ENCODE peak calls at places on chromosomes 11 and 22, in eight cellular contexts. One of them, this sample, is unnamed.

GRCh38 chr11:285894-286220 is 3.1 kb upstream of the PGGHG start:
- DNase-seq in mucosa of descending colon: no peak
- DNase-seq in ascending aorta: no peak
- DNase-seq in PC-3: no peak
- DNase-seq in IMR-90: no peak
- DNase-seq in body of pancreas: no peak
- DNase-seq in HCT116: no peak
- DNase-seq in left ventricle myocardium inferior: no peak
- DNase-seq in this sample: no peak

GRCh38 chr11:46597155-46597554 is 3.3 kb upstream of the AMBRA1 start:
- DNase-seq in mucosa of descending colon: peak; percentile 25
- DNase-seq in ascending aorta: no peak
- DNase-seq in PC-3: no peak
- DNase-seq in IMR-90: no peak
- DNase-seq in body of pancreas: no peak
- DNase-seq in HCT116: no peak
- DNase-seq in left ventricle myocardium inferior: no peak
- DNase-seq in this sample: no peak

GRCh38 chr11:62141111-62142042 is 17.6 kb downstream of the INCENP start:
- DNase-seq in mucosa of descending colon: no peak
- DNase-seq in ascending aorta: no peak
- DNase-seq in PC-3: no peak
- DNase-seq in IMR-90: no peak
- DNase-seq in body of pancreas: no peak
- DNase-seq in HCT116: no peak
- DNase-seq in left ventricle myocardium inferior: no peak
- DNase-seq in this sample: no peak

GRCh38 chr11:47418454-47419259 is 7.6 kb downstream of the PSMC3 start:
- DNase-seq in mucosa of descending colon: no peak
- DNase-seq in ascending aorta: no peak
- DNase-seq in PC-3: no peak
- DNase-seq in IMR-90: no peak
- DNase-seq in body of pancreas: no peak
- DNase-seq in HCT116: no peak
- DNase-seq in left ventricle myocardium inferior: no peak
- DNase-seq in this sample: no peak

GRCh38 chr11:117913736-117914397 is 15.3 kb downstream of the TMPRSS13 start:
- DNase-seq in mucosa of descending colon: no peak
- DNase-seq in ascending aorta: peak; percentile 19
- DNase-seq in PC-3: no peak
- DNase-seq in IMR-90: no peak
- DNase-seq in body of pancreas: no peak
- DNase-seq in HCT116: no peak
- DNase-seq in left ventricle myocardium inferior: no peak
- DNase-seq in this sample: no peak

GRCh38 chr11:115939726-115940421 is 435.7 kb upstream of the CADM1 start:
- DNase-seq in mucosa of descending colon: no peak
- DNase-seq in ascending aorta: no peak
- DNase-seq in PC-3: no peak
- DNase-seq in IMR-90: no peak
- DNase-seq in body of pancreas: no peak
- DNase-seq in HCT116: no peak
- DNase-seq in left ventricle myocardium inferior: no peak
- DNase-seq in this sample: no peak

GRCh38 chr11:118263694-118264567 is at the start of gene MPZL2:
- DNase-seq in mucosa of descending colon: peak; percentile 82
- DNase-seq in ascending aorta: no peak
- DNase-seq in PC-3: peak; percentile 95
- DNase-seq in IMR-90: no peak
- DNase-seq in body of pancreas: peak; percentile 86
- DNase-seq in HCT116: peak; percentile 65
- DNase-seq in left ventricle myocardium inferior: peak; percentile 20
- DNase-seq in this sample: no peak

GRCh38 chr11:61626580-61627380 is 45.9 kb upstream of the SYT7 start:
- DNase-seq in mucosa of descending colon: peak; percentile 83
- DNase-seq in ascending aorta: no peak
- DNase-seq in PC-3: peak; percentile 98
- DNase-seq in IMR-90: peak; percentile 36
- DNase-seq in body of pancreas: peak; percentile 96
- DNase-seq in HCT116: no peak
- DNase-seq in left ventricle myocardium inferior: peak; percentile 50
- DNase-seq in this sample: no peak

GRCh38 chr11:2758751-2759150 is 59.0 kb upstream of the KCNQ1OT1 start:
- DNase-seq in mucosa of descending colon: no peak
- DNase-seq in ascending aorta: peak; percentile 40
- DNase-seq in PC-3: no peak
- DNase-seq in IMR-90: no peak
- DNase-seq in body of pancreas: peak; percentile 0
- DNase-seq in HCT116: no peak
- DNase-seq in left ventricle myocardium inferior: no peak
- DNase-seq in this sample: no peak

GRCh38 chr22:23834830-23835772 is 3.7 kb downstream of the DERL3 start:
- DNase-seq in mucosa of descending colon: no peak
- DNase-seq in ascending aorta: peak; percentile 65
- DNase-seq in PC-3: no peak
- DNase-seq in IMR-90: no peak
- DNase-seq in body of pancreas: peak; percentile 80
- DNase-seq in HCT116: no peak
- DNase-seq in left ventricle myocardium inferior: peak; percentile 80
- DNase-seq in this sample: no peak

GRCh38 chr11:19073454-19074415 is 13.2 kb upstream of the MRGPRX2 start:
- DNase-seq in mucosa of descending colon: no peak
- DNase-seq in ascending aorta: no peak
- DNase-seq in PC-3: no peak
- DNase-seq in IMR-90: no peak
- DNase-seq in body of pancreas: no peak
- DNase-seq in HCT116: no peak
- DNase-seq in left ventricle myocardium inferior: no peak
- DNase-seq in this sample: no peak

GRCh38 chr22:39643311-39644083 is 72.9 kb downstream of the CACNA1I start:
- DNase-seq in mucosa of descending colon: no peak
- DNase-seq in ascending aorta: no peak
- DNase-seq in PC-3: no peak
- DNase-seq in IMR-90: peak; percentile 46
- DNase-seq in body of pancreas: no peak
- DNase-seq in HCT116: no peak
- DNase-seq in left ventricle myocardium inferior: no peak
- DNase-seq in this sample: no peak

GRCh38 chr22:39090426-39091064 is 6.5 kb upstream of the APOBEC3H start:
- DNase-seq in mucosa of descending colon: peak; percentile 33
- DNase-seq in ascending aorta: peak; percentile 71
- DNase-seq in PC-3: peak; percentile 96
- DNase-seq in IMR-90: no peak
- DNase-seq in body of pancreas: peak; percentile 16
- DNase-seq in HCT116: no peak
- DNase-seq in left ventricle myocardium inferior: no peak
- DNase-seq in this sample: no peak

GRCh38 chr11:8811571-8811970 is 99.4 kb upstream of the AKIP1 start:
- DNase-seq in mucosa of descending colon: no peak
- DNase-seq in ascending aorta: no peak
- DNase-seq in PC-3: no peak
- DNase-seq in IMR-90: peak; percentile 72
- DNase-seq in body of pancreas: no peak
- DNase-seq in HCT116: no peak
- DNase-seq in left ventricle myocardium inferior: no peak
- DNase-seq in this sample: no peak

GRCh38 chr11:132068556-132068955 is 698.1 kb downstream of the NTM start:
- DNase-seq in mucosa of descending colon: no peak
- DNase-seq in ascending aorta: no peak
- DNase-seq in PC-3: no peak
- DNase-seq in IMR-90: no peak
- DNase-seq in body of pancreas: no peak
- DNase-seq in HCT116: no peak
- DNase-seq in left ventricle myocardium inferior: no peak
- DNase-seq in this sample: no peak

GRCh38 chr11:94183886-94184264 is 55.2 kb downstream of the PANX1 start:
- DNase-seq in mucosa of descending colon: peak; percentile 75
- DNase-seq in ascending aorta: peak; percentile 72
- DNase-seq in PC-3: peak; percentile 89
- DNase-seq in IMR-90: peak; percentile 67
- DNase-seq in body of pancreas: peak; percentile 80
- DNase-seq in HCT116: peak; percentile 49
- DNase-seq in left ventricle myocardium inferior: peak; percentile 64
- DNase-seq in this sample: no peak

GRCh38 chr11:100550910-100551309 is 136.2 kb upstream of the ARHGAP42 start:
- DNase-seq in mucosa of descending colon: no peak
- DNase-seq in ascending aorta: no peak
- DNase-seq in PC-3: no peak
- DNase-seq in IMR-90: no peak
- DNase-seq in body of pancreas: no peak
- DNase-seq in HCT116: no peak
- DNase-seq in left ventricle myocardium inferior: no peak
- DNase-seq in this sample: no peak

GRCh38 chr22:47174671-47175111 is 412.2 kb downstream of the TBC1D22A start:
- DNase-seq in mucosa of descending colon: no peak
- DNase-seq in ascending aorta: peak; percentile 51
- DNase-seq in PC-3: no peak
- DNase-seq in IMR-90: no peak
- DNase-seq in body of pancreas: peak; percentile 9
- DNase-seq in HCT116: no peak
- DNase-seq in left ventricle myocardium inferior: no peak
- DNase-seq in this sample: no peak

GRCh38 chr22:45045219-45045618 is 35.4 kb upstream of the PHF21B start:
- DNase-seq in mucosa of descending colon: no peak
- DNase-seq in ascending aorta: no peak
- DNase-seq in PC-3: no peak
- DNase-seq in IMR-90: no peak
- DNase-seq in body of pancreas: no peak
- DNase-seq in HCT116: no peak
- DNase-seq in left ventricle myocardium inferior: no peak
- DNase-seq in this sample: no peak

GRCh38 chr11:13238879-13239514 is 38.6 kb upstream of the BMAL1 start:
- DNase-seq in mucosa of descending colon: peak; percentile 77
- DNase-seq in ascending aorta: no peak
- DNase-seq in PC-3: peak; percentile 70
- DNase-seq in IMR-90: peak; percentile 41
- DNase-seq in body of pancreas: peak; percentile 56
- DNase-seq in HCT116: peak; percentile 57
- DNase-seq in left ventricle myocardium inferior: peak; percentile 22
- DNase-seq in this sample: no peak

GRCh38 chr22:22746963-22747933 is 102.8 kb downstream of the GGTLC2 start:
- DNase-seq in mucosa of descending colon: no peak
- DNase-seq in ascending aorta: no peak
- DNase-seq in PC-3: no peak
- DNase-seq in IMR-90: no peak
- DNase-seq in body of pancreas: no peak
- DNase-seq in HCT116: no peak
- DNase-seq in left ventricle myocardium inferior: no peak
- DNase-seq in this sample: no peak

GRCh38 chr22:33438273-33438672 is 380.1 kb upstream of the SYN3 start:
- DNase-seq in mucosa of descending colon: no peak
- DNase-seq in ascending aorta: no peak
- DNase-seq in PC-3: peak; percentile 45
- DNase-seq in IMR-90: peak; percentile 89
- DNase-seq in body of pancreas: no peak
- DNase-seq in HCT116: no peak
- DNase-seq in left ventricle myocardium inferior: no peak
- DNase-seq in this sample: no peak

GRCh38 chr11:12118940-12119339 is 8.6 kb downstream of the MICAL2 start:
- DNase-seq in mucosa of descending colon: no peak
- DNase-seq in ascending aorta: no peak
- DNase-seq in PC-3: no peak
- DNase-seq in IMR-90: peak; percentile 46
- DNase-seq in body of pancreas: no peak
- DNase-seq in HCT116: no peak
- DNase-seq in left ventricle myocardium inferior: no peak
- DNase-seq in this sample: no peak
- TF ChIP-seq CTCF in mucosa of descending colon: no peak
- TF ChIP-seq CTCF in ascending aorta: no peak
- TF ChIP-seq CTCF in PC-3: no peak
- TF ChIP-seq CTCF in IMR-90: peak; percentile 23
- TF ChIP-seq CTCF in body of pancreas: no peak
- TF ChIP-seq CTCF in HCT116: no peak
- TF ChIP-seq CTCF in left ventricle myocardium inferior: peak; percentile 15
- TF ChIP-seq CTCF in this sample: no peak

DNA sequence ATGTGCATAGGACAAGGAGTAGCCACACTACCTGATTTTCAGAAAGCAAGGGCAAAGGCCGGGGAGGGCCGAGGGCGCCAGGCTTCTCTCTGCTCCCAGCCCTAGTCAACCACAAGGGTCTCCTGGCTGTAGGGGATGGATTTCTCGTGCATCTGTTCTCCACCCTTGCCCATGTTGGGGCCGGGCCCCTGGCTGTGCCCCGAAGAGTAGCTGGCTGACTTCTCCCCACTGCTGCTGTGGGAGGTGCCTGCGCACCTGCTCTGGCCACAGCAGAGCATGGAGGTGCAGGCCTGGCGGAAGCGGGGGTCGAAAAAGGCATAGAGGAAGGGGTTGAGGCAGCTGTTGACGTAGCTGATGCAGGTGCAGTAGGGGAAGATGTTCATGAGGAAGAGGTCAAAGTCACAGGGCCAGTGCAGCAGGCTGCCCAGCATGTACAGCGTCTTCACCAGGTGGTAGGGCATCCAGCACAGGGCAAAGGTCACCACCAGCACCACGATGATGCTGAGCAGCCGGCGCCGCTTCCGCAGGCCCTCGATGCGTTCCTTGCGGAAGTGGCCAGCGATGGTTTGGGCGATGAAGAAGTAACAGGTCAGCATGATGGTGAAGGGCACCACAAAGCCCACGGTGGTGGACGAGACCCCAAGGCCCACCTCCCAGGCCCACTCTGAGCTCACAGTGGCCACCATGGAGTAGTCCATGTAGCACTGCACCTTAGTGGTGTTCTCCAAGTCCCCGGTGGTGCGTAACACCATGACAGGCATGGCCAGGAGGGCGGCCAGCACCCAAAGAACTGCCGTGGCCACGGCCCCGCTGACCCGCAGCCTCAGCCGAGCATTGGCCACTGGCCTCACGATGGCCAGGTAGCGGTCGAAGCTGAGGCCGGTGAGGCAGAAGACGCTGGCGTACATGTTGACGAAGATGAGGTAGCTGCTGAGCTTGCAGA is 1.0 kb downstream of the APLNR start:
- DNase-seq in mucosa of descending colon: no peak
- DNase-seq in ascending aorta: no peak
- DNase-seq in PC-3: no peak
- DNase-seq in IMR-90: no peak
- DNase-seq in body of pancreas: no peak
- DNase-seq in HCT116: no peak
- DNase-seq in left ventricle myocardium inferior: no peak
- DNase-seq in this sample: no peak
- H3K4me3 ChIP-seq in mucosa of descending colon: no peak overlapping the region
- H3K4me3 ChIP-seq in ascending aorta: no peak overlapping the region
- H3K4me3 ChIP-seq in PC-3: no peak overlapping the region
- H3K4me3 ChIP-seq in IMR-90: no peak overlapping the region
- H3K4me3 ChIP-seq in body of pancreas: no peak overlapping the region
- H3K4me3 ChIP-seq in HCT116: no peak overlapping the region
- H3K4me3 ChIP-seq in left ventricle myocardium inferior: peak overlapping the region; percentile 66
- H3K4me3 ChIP-seq in this sample: no peak overlapping the region

GRCh38 chr22:37638351-37639069 is 959 bp upstream of the SH3BP1 start:
- DNase-seq in mucosa of descending colon: peak; percentile 80
- DNase-seq in ascending aorta: no peak
- DNase-seq in PC-3: no peak
- DNase-seq in IMR-90: no peak
- DNase-seq in body of pancreas: no peak
- DNase-seq in HCT116: no peak
- DNase-seq in left ventricle myocardium inferior: no peak
- DNase-seq in this sample: no peak
- H3K4me1 ChIP-seq in mucosa of descending colon: peaks cover 78% of the 10 kb centered on the region
- H3K4me1 ChIP-seq in ascending aorta: peaks cover 14% of the 10 kb centered on the region
- H3K4me1 ChIP-seq in PC-3: peaks cover 9% of the 10 kb centered on the region
- H3K4me1 ChIP-seq in IMR-90: peaks cover 41% of the 10 kb centered on the region
- H3K4me1 ChIP-seq in body of pancreas: peaks cover 39% of the 10 kb centered on the region
- H3K4me1 ChIP-seq in HCT116: peaks cover 65% of the 10 kb centered on the region
- H3K4me1 ChIP-seq in left ventricle myocardium inferior: peaks cover 50% of the 10 kb centered on the region
- H3K4me1 ChIP-seq in this sample: peaks cover 10% of the 10 kb centered on the region

GRCh38 chr11:83971063-83971462 is 684.9 kb upstream of the CCDC90B start:
- DNase-seq in mucosa of descending colon: no peak
- DNase-seq in ascending aorta: no peak
- DNase-seq in PC-3: no peak
- DNase-seq in IMR-90: peak; percentile 0
- DNase-seq in body of pancreas: peak; percentile 12
- DNase-seq in HCT116: no peak
- DNase-seq in left ventricle myocardium inferior: no peak
- DNase-seq in this sample: no peak
- TF ChIP-seq CTCF in mucosa of descending colon: no peak
- TF ChIP-seq CTCF in ascending aorta: no peak
- TF ChIP-seq CTCF in PC-3: no peak
- TF ChIP-seq CTCF in IMR-90: no peak
- TF ChIP-seq CTCF in body of pancreas: no peak
- TF ChIP-seq CTCF in HCT116: no peak
- TF ChIP-seq CTCF in left ventricle myocardium inferior: no peak
- TF ChIP-seq CTCF in this sample: no peak